ENCODE peak calls at places on chromosomes 5 and 9, in five cellular contexts. Z is K562, R is GM12878, W is HepG2, E is H1. J is an unnamed sample.

GRCh38 chr9:126788046-126788445 is 16.8 kb upstream of the ZBTB43 start:
- DNase-seq in Z (no peak), R (no peak), W (no peak), E (no peak), J (no peak)

GRCh38 chr9:92236915-92237314 is 56.6 kb downstream of the IARS1 start:
- DNase-seq in Z (no peak), R (no peak), W (no peak), E (no peak), J (no peak)

GRCh38 chr9:70466976-70467551 is 52.6 kb upstream of the KLF9 start:
- DNase-seq in Z (peak; percentile 13), R (no peak), W (no peak), E (no peak), J (no peak)

GRCh38 chr5:161414037-161414436 is 132.5 kb downstream of the GABRB2 start:
- DNase-seq in Z (no peak), R (no peak), W (no peak), E (no peak), J (no peak)

GRCh38 chr9:37953775-37954437 is 50.0 kb upstream of the SLC25A51 start:
- DNase-seq in Z (peak; percentile 81), R (peak; percentile 80), W (no peak), E (no peak), J (no peak)

GRCh38 chr5:103393131-103393754 is 134.7 kb downstream of the MACIR start:
- DNase-seq in Z (no peak), R (peak; percentile 3), W (no peak), E (no peak), J (no peak)

GRCh38 chr9:114604974-114605373 is 6.1 kb upstream of the TMEM268 start:
- DNase-seq in Z (no peak), R (no peak), W (no peak), E (no peak), J (no peak)

GRCh38 chr5:144972317-144972716 is 801.6 kb downstream of the KCTD16 start:
- DNase-seq in Z (no peak), R (no peak), W (no peak), E (no peak), J (no peak)

GRCh38 chr9:96071245-96072124 is 196.0 kb downstream of the ERCC6L2 start:
- DNase-seq in Z (peak; percentile 40), R (no peak), W (peak; percentile 16), E (no peak), J (peak; percentile 63)

GRCh38 chr9:6619909-6620308 is 25.6 kb downstream of the GLDC start:
- DNase-seq in Z (no peak), R (no peak), W (no peak), E (no peak), J (no peak)

GRCh38 chr9:92561374-92562329 is 25.9 kb upstream of the ECM2 start:
- DNase-seq in Z (no peak), R (no peak), W (no peak), E (no peak), J (no peak)

GRCh38 chr5:143214890-143215289 is 188.6 kb downstream of the NR3C1 start:
- DNase-seq in Z (no peak), R (no peak), W (no peak), E (no peak), J (no peak)

DNA sequence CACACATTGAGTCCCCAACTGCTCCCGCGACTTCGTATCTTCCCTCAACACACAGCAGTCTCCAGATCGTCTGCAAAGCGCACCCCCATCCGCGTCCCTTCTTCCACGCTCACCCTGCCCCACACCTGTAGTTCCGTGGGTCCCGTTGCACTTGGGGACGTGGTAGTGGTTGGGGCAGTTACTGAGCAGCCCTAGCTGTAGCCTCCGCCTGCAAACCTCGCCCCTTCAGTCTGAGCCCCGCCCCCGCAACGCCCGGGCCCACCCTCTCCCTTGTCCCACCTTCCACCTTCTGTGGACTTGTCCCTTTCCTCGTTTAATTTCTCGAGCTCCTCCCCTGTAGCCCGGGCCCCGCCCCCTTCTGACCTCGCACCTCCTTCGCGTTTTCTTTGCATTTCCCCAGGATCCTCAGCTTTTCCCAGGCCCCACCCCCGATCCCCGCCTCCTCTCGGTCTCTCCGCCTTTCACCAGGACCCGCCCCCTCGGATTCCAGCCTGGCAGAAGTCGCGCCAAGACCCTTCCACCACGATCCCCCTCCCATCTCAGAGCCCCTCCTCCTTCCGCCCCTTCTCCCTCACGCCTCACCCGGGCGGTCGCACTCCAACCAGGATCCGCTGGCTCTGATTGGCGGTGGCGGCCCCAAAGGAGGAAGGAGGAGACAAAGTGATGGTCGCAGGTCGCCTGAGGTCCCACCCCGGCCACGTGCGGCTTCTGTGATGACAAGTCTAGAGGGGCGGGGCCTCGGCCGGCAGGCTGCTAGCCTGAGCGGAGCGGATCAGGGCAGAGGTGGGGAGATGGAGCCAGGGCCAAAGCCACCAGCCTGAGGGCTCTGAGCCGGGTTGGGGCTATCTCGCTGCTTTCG is at the start of gene ATOSB:
- DNase-seq in Z (peak; percentile 89), R (peak; percentile 72), W (peak; percentile 90), E (peak; percentile 99), J (peak; percentile 90)
- TF ChIP-seq POLR2AphosphoS5 in Z (no peak), R (no peak), W (no peak), E (no peak), J (peak; percentile 68)

DNA sequence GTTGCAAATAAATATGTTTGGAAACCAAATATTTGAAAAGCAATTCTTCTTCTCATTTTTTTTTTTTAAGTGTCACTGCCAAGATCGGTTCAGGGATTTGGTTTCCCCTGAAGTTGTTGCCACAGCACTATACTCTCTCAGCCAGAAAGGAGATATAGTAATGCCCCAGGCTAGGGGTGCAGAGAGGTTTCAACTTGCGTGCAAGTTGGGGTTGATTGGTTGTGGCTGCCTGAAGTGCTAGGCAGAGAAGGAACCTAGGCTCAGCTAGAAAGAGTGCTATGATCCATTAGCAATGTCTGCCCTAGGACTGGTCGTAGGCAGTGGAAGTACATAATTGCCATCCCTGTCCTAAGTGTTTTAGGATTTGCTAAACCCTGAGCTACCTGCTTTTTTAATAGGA is 136.6 kb upstream of the SMIM23 start:
- DNase-seq in Z (no peak), R (no peak), W (no peak), E (no peak), J (no peak)
- TF ChIP-seq USF2 in Z (no peak), R (no peak), W (no peak), E (no peak), J (no peak)

DNA sequence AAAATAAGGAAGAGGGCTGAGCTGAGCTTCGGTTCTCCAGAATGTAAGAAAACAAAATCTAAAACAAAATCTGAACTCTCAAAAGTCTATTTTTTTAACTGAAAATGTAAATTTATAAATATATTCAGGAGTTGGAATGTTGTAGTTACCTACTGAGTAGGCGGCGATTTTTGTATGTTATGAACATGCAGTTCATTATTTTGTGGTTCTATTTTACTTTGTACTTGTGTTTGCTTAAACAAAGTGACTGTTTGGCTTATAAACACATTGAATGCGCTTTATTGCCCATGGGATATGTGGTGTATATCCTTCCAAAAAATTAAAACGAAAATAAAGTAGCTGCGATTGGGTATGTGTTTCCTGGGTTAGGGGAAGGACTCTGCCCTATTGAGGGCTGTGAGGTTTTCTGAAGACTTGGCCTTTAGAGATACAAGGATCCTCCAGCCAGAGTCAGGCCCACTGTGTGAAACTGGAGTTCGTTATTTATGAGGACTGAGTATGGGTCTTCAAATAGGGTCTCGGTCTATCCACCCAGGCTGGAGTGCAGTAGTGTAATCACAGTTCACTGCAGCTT is 3.8 kb downstream of the EGR1 start:
- DNase-seq in Z (no peak), R (no peak), W (no peak), E (no peak), J (no peak)
- TF ChIP-seq POLR2AphosphoS5 in Z (peak; percentile 95), R (no peak), W (no peak), E (peak; percentile 95), J (no peak)

GRCh38 chr9:110880123-110880522 is 158.1 kb downstream of the LPAR1 start:
- DNase-seq in Z (no peak), R (no peak), W (no peak), E (no peak), J (no peak)

GRCh38 chr9:110877376-110877775 is 160.9 kb downstream of the LPAR1 start:
- DNase-seq in Z (no peak), R (no peak), W (no peak), E (no peak), J (no peak)

GRCh38 chr9:110871736-110872135 is 166.5 kb downstream of the LPAR1 start:
- DNase-seq in Z (no peak), R (no peak), W (no peak), E (no peak), J (no peak)

GRCh38 chr9:110869931-110870330 is 168.3 kb downstream of the LPAR1 start:
- DNase-seq in Z (no peak), R (no peak), W (no peak), E (no peak), J (no peak)

GRCh38 chr9:110875275-110875674 is 163.0 kb downstream of the LPAR1 start:
- DNase-seq in Z (no peak), R (peak; percentile 48), W (no peak), E (peak; percentile 44), J (no peak)
- TF ChIP-seq USF2 in Z (no peak), R (no peak), W (no peak), E (no peak), J (no peak)

GRCh38 chr9:121262450-121262849 is 5.5 kb upstream of the GSN start:
- DNase-seq in Z (no peak), R (no peak), W (no peak), E (no peak), J (no peak)
- TF ChIP-seq POLR2AphosphoS5 in Z (no peak), R (no peak), W (no peak), E (no peak), J (no peak)

GRCh38 chr9:78605029-78605930 is 308.4 kb downstream of the PSAT1 start:
- DNase-seq in Z (no peak), R (no peak), W (no peak), E (no peak), J (no peak)
- TF ChIP-seq USF2 in Z (no peak), R (no peak), W (no peak), E (no peak), J (no peak)

J was measured in SK-N-SH.